ENCODE peak calls at places on chromosomes 6 and 20, in six cellular contexts. One of them, this sample, is unnamed.

GRCh38 chr20:19706463-19706862 is 51.6 kb upstream of the RIN2 start:
- DNase-seq in omental fat pad: no peak
- DNase-seq in HFFc6: no peak
- DNase-seq in cardiac muscle cell: no peak
- DNase-seq in NB4: no peak
- DNase-seq in WERI-Rb-1: no peak
- DNase-seq in this sample: no peak

GRCh38 chr6:169176361-169176991 is 77.2 kb downstream of the THBS2 start:
- DNase-seq in omental fat pad: no peak
- DNase-seq in HFFc6: no peak
- DNase-seq in cardiac muscle cell: no peak
- DNase-seq in NB4: no peak
- DNase-seq in WERI-Rb-1: no peak
- DNase-seq in this sample: no peak

GRCh38 chr6:149716181-149716580 is 1.7 kb downstream of the LATS1 start:
- DNase-seq in omental fat pad: no peak
- DNase-seq in HFFc6: no peak
- DNase-seq in cardiac muscle cell: no peak
- DNase-seq in NB4: no peak
- DNase-seq in WERI-Rb-1: no peak
- DNase-seq in this sample: no peak

GRCh38 chr6:1348675-1349074 is 36.8 kb downstream of the FOXQ1 start:
- DNase-seq in omental fat pad: no peak
- DNase-seq in HFFc6: no peak
- DNase-seq in cardiac muscle cell: peak
- DNase-seq in NB4: peak
- DNase-seq in WERI-Rb-1: no peak
- DNase-seq in this sample: no peak

GRCh38 chr6:145086197-145086596 is 649.1 kb downstream of the EPM2A start:
- DNase-seq in omental fat pad: no peak
- DNase-seq in HFFc6: no peak
- DNase-seq in cardiac muscle cell: no peak
- DNase-seq in NB4: peak
- DNase-seq in WERI-Rb-1: no peak
- DNase-seq in this sample: no peak

GRCh38 chr6:56766806-56767178 is 124.1 kb upstream of the DST start:
- DNase-seq in omental fat pad: no peak
- DNase-seq in HFFc6: peak
- DNase-seq in cardiac muscle cell: no peak
- DNase-seq in NB4: no peak
- DNase-seq in WERI-Rb-1: no peak
- DNase-seq in this sample: no peak

GRCh38 chr6:11149551-11149950 is 38.0 kb upstream of the ERVFRD-1 start:
- DNase-seq in omental fat pad: no peak
- DNase-seq in HFFc6: no peak
- DNase-seq in cardiac muscle cell: no peak
- DNase-seq in NB4: no peak
- DNase-seq in WERI-Rb-1: no peak
- DNase-seq in this sample: no peak

GRCh38 chr20:41234546-41234945 is 83.0 kb downstream of the ZHX3 start:
- DNase-seq in omental fat pad: no peak
- DNase-seq in HFFc6: no peak
- DNase-seq in cardiac muscle cell: peak
- DNase-seq in NB4: no peak
- DNase-seq in WERI-Rb-1: no peak
- DNase-seq in this sample: no peak

GRCh38 chr6:40482532-40482931 is 104.6 kb downstream of the LRFN2 start:
- DNase-seq in omental fat pad: no peak
- DNase-seq in HFFc6: no peak
- DNase-seq in cardiac muscle cell: peak
- DNase-seq in NB4: no peak
- DNase-seq in WERI-Rb-1: peak
- DNase-seq in this sample: no peak

GRCh38 chr20:31721408-31722332 is 998 bp downstream of the BCL2L1 start:
- DNase-seq in omental fat pad: no peak
- DNase-seq in HFFc6: no peak
- DNase-seq in cardiac muscle cell: no peak
- DNase-seq in NB4: no peak
- DNase-seq in WERI-Rb-1: no peak
- DNase-seq in this sample: no peak

GRCh38 chr6:40550096-40550731 is 37.0 kb downstream of the LRFN2 start:
- DNase-seq in omental fat pad: no peak
- DNase-seq in HFFc6: peak
- DNase-seq in cardiac muscle cell: peak
- DNase-seq in NB4: peak
- DNase-seq in WERI-Rb-1: peak
- DNase-seq in this sample: no peak

DNA sequence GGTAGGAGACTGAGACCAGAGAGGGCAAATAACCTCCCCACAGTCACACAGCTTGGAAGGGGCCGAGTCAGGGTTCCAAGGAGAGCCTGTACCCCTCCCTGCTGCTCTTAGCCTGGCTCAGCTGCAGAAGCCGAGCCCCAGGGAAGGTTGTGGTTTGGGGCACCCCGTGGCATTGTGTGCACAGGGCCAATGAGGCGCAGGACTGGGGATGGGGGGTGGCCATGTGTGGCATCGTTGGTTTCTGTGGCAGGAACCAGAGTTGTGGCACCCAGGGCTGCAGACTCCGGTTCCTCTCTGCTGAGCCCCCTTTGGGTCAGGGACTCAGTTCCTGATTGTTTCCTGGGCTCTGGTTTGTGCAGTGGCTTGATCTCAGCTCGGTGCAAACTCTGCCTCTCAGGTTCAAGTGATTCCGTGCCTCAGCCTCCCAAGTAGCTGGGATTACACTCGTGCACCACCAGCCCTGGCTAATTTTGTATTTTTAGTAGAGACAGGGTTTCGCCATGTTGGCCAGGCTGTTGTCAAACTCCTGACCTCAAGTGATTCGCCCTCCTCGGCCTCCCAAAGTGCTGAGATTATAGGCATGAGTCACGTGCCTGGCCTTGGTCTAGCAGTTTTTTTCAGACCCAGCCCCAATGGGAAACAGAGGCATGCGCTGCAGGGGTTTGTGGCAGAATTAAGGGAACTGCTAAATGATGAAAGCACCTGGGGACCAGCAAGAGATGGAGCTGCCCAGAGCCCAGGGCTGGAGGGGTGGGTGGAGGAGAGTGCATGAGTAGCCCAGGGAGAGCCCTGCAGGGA is 221.0 kb upstream of the SULF2 start:
- DNase-seq in omental fat pad: no peak
- DNase-seq in HFFc6: no peak
- DNase-seq in cardiac muscle cell: no peak
- DNase-seq in NB4: peak
- DNase-seq in WERI-Rb-1: no peak
- DNase-seq in this sample: no peak
- TF ChIP-seq CTCF in omental fat pad: no peak
- TF ChIP-seq CTCF in HFFc6: no peak
- TF ChIP-seq CTCF in cardiac muscle cell: no peak
- TF ChIP-seq CTCF in NB4: no peak
- TF ChIP-seq CTCF in WERI-Rb-1: no peak
- TF ChIP-seq CTCF in this sample: no peak

GRCh38 chr6:130453230-130453629 is 87.4 kb downstream of the TMEM200A start:
- DNase-seq in omental fat pad: no peak
- DNase-seq in HFFc6: peak
- DNase-seq in cardiac muscle cell: no peak
- DNase-seq in NB4: no peak
- DNase-seq in WERI-Rb-1: no peak
- DNase-seq in this sample: no peak
- TF ChIP-seq CTCF in omental fat pad: no peak
- TF ChIP-seq CTCF in HFFc6: no peak
- TF ChIP-seq CTCF in cardiac muscle cell: no peak
- TF ChIP-seq CTCF in NB4: no peak
- TF ChIP-seq CTCF in WERI-Rb-1: no peak
- TF ChIP-seq CTCF in this sample: no peak

GRCh38 chr20:3563548-3564177 is 92.8 kb downstream of the ATRN start:
- DNase-seq in omental fat pad: no peak
- DNase-seq in HFFc6: peak
- DNase-seq in cardiac muscle cell: peak
- DNase-seq in NB4: peak
- DNase-seq in WERI-Rb-1: peak
- DNase-seq in this sample: no peak
- TF ChIP-seq CTCF in omental fat pad: no peak
- TF ChIP-seq CTCF in HFFc6: peak
- TF ChIP-seq CTCF in cardiac muscle cell: peak
- TF ChIP-seq CTCF in NB4: peak
- TF ChIP-seq CTCF in WERI-Rb-1: peak
- TF ChIP-seq CTCF in this sample: peak

GRCh38 chr20:50572922-50573777 is 63.0 kb downstream of the PTPN1 start:
- DNase-seq in omental fat pad: peak
- DNase-seq in HFFc6: peak
- DNase-seq in cardiac muscle cell: peak
- DNase-seq in NB4: no peak
- DNase-seq in WERI-Rb-1: no peak
- DNase-seq in this sample: no peak

GRCh38 chr20:50567860-50568548 is 57.8 kb downstream of the PTPN1 start:
- DNase-seq in omental fat pad: no peak
- DNase-seq in HFFc6: no peak
- DNase-seq in cardiac muscle cell: no peak
- DNase-seq in NB4: peak
- DNase-seq in WERI-Rb-1: no peak
- DNase-seq in this sample: no peak

GRCh38 chr20:50571466-50571865 is 61.3 kb downstream of the PTPN1 start:
- DNase-seq in omental fat pad: no peak
- DNase-seq in HFFc6: no peak
- DNase-seq in cardiac muscle cell: no peak
- DNase-seq in NB4: no peak
- DNase-seq in WERI-Rb-1: no peak
- DNase-seq in this sample: no peak

GRCh38 chr20:50568549-50568942 is 58.4 kb downstream of the PTPN1 start:
- DNase-seq in omental fat pad: no peak
- DNase-seq in HFFc6: no peak
- DNase-seq in cardiac muscle cell: no peak
- DNase-seq in NB4: no peak
- DNase-seq in WERI-Rb-1: no peak
- DNase-seq in this sample: no peak

DNA sequence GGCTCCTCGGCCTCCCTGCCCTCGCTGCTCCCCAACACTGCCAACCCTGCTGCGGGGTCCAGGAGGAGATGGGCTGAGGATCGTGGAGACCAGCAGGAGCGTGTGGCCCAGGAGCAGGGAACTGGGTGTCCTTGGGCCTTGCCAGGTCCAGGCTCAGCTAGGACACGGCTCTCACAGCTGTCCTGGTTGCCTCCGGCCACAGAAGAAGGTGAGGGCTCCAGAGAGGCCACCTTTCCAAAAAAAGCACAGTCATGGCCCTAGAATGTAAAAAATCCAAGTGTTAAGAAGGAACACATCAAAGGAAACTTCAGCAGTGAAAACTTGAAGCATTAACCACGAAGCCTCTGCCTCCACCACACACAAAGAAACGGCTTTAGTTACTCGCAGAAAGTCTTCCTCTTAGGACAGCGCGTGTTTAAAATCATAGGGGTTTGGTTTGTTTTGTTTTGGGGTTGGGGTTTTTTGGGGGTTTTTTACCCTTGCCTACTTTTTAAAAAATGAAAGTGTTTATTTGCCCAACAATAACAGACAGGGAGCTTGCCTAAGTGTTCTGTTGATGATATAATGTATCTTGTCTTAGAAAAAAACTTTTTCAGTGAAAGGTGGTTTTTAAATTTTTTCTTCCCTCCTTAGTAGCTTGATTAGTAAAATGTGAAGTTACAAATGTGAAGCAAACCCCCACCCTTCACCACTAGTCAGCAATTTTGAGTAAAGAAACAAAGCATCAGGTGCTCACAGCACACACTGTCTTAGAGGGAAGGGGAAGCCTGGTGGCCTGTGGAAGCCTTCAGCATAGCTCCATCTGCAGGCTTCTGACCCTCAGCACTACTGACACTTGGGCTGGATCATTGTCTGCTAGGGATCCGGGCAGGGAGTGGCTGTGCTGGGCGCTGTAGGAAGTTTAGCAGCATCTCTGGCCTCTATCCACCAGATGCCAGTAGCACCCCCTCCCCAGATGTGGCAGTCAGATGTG is 60.0 kb downstream of the PTPN1 start:
- DNase-seq in omental fat pad: no peak
- DNase-seq in HFFc6: no peak
- DNase-seq in cardiac muscle cell: no peak
- DNase-seq in NB4: peak
- DNase-seq in WERI-Rb-1: peak
- DNase-seq in this sample: no peak
- TF ChIP-seq CTCF in omental fat pad: no peak
- TF ChIP-seq CTCF in HFFc6: peak
- TF ChIP-seq CTCF in cardiac muscle cell: peak
- TF ChIP-seq CTCF in NB4: peak
- TF ChIP-seq CTCF in WERI-Rb-1: peak
- TF ChIP-seq CTCF in this sample: peak

GRCh38 chr6:2432258-2432657 is 186.9 kb upstream of the GMDS start:
- DNase-seq in omental fat pad: no peak
- DNase-seq in HFFc6: peak
- DNase-seq in cardiac muscle cell: no peak
- DNase-seq in NB4: no peak
- DNase-seq in WERI-Rb-1: no peak
- DNase-seq in this sample: no peak

GRCh38 chr6:2429460-2429859 is 184.1 kb upstream of the GMDS start:
- DNase-seq in omental fat pad: no peak
- DNase-seq in HFFc6: peak
- DNase-seq in cardiac muscle cell: no peak
- DNase-seq in NB4: no peak
- DNase-seq in WERI-Rb-1: no peak
- DNase-seq in this sample: no peak

GRCh38 chr6:2430617-2431016 is 185.2 kb upstream of the GMDS start:
- DNase-seq in omental fat pad: no peak
- DNase-seq in HFFc6: no peak
- DNase-seq in cardiac muscle cell: no peak
- DNase-seq in NB4: no peak
- DNase-seq in WERI-Rb-1: no peak
- DNase-seq in this sample: no peak

GRCh38 chr6:2426561-2427340 is 181.3 kb upstream of the GMDS start:
- DNase-seq in omental fat pad: no peak
- DNase-seq in HFFc6: peak
- DNase-seq in cardiac muscle cell: no peak
- DNase-seq in NB4: no peak
- DNase-seq in WERI-Rb-1: no peak
- DNase-seq in this sample: no peak

GRCh38 chr6:2429032-2429431 is 183.6 kb upstream of the GMDS start:
- DNase-seq in omental fat pad: no peak
- DNase-seq in HFFc6: peak
- DNase-seq in cardiac muscle cell: no peak
- DNase-seq in NB4: no peak
- DNase-seq in WERI-Rb-1: no peak
- DNase-seq in this sample: no peak
- TF ChIP-seq CTCF in omental fat pad: no peak
- TF ChIP-seq CTCF in HFFc6: no peak
- TF ChIP-seq CTCF in cardiac muscle cell: no peak
- TF ChIP-seq CTCF in NB4: no peak
- TF ChIP-seq CTCF in WERI-Rb-1: no peak
- TF ChIP-seq CTCF in this sample: no peak

GRCh38 chr20:3068986-3069900 is 2.2 kb upstream of the OXT start:
- DNase-seq in omental fat pad: no peak
- DNase-seq in HFFc6: peak
- DNase-seq in cardiac muscle cell: no peak
- DNase-seq in NB4: peak
- DNase-seq in WERI-Rb-1: peak
- DNase-seq in this sample: no peak
- TF ChIP-seq CTCF in omental fat pad: no peak
- TF ChIP-seq CTCF in HFFc6: no peak
- TF ChIP-seq CTCF in cardiac muscle cell: no peak
- TF ChIP-seq CTCF in NB4: peak
- TF ChIP-seq CTCF in WERI-Rb-1: peak
- TF ChIP-seq CTCF in this sample: peak